ENCODE peak calls at places on chromosomes 11 and 22, in four cellular contexts. T is HepG2, C is H1, N is GM12878. K is an unnamed sample.

GRCh38 chr11:124482362-124483147 is 37.1 kb upstream of the OR8B8 start:
- DNase-seq in N (no peak), T (no peak), C (no peak), K (no peak)

GRCh38 chr11:29173660-29174062 is 843.2 kb downstream of the KCNA4 start:
- DNase-seq in C (no peak), T (peak), N (no peak), K (no peak)

GRCh38 chr11:83007909-83008580 is 63.7 kb downstream of the RAB30 start:
- DNase-seq in C (no peak), T (peak), N (no peak), K (no peak)

GRCh38 chr11:425301-425700 is 10.5 kb upstream of the SIGIRR start:
- DNase-seq in C (no peak), T (no peak), N (no peak), K (no peak)

GRCh38 chr11:67002921-67003411 is 20.0 kb upstream of the SYT12 start:
- DNase-seq in N (no peak), T (peak), C (no peak), K (no peak)

GRCh38 chr22:48711669-48712068 is 1116.0 kb downstream of the BRD1 start:
- DNase-seq in N (no peak), T (no peak), C (no peak), K (no peak)

GRCh38 chr11:62921573-62922188 is 518 bp upstream of the CHRM1 start:
- DNase-seq in T (no peak), C (no peak), N (no peak), K (no peak)

GRCh38 chr11:110123003-110123402 is 29.8 kb downstream of the ZC3H12C start:
- DNase-seq in C (no peak), T (no peak), N (no peak), K (no peak)

GRCh38 chr11:77140231-77140959 is 12.3 kb downstream of the MYO7A start:
- DNase-seq in T (no peak), N (no peak), C (peak), K (peak)

GRCh38 chr11:60786811-60787567 is 1.9 kb downstream of the MS4A10 start:
- DNase-seq in C (no peak), T (no peak), N (no peak), K (no peak)

GRCh38 chr11:68326334-68327215 is 14.2 kb downstream of the LRP5 start:
- DNase-seq in C (no peak), N (no peak), T (peak), K (no peak)

GRCh38 chr11:2387266-2387982 is 10.3 kb downstream of the CD81 start:
- DNase-seq in C (no peak), N (no peak), T (no peak), K (no peak)

GRCh38 chr11:132351050-132351449 is 980.6 kb downstream of the NTM start:
- DNase-seq in C (no peak), N (no peak), T (no peak), K (no peak)

GRCh38 chr11:103364687-103365086 is 255.5 kb downstream of the DYNC2H1 start:
- DNase-seq in T (no peak), N (no peak), C (no peak), K (no peak)

GRCh38 chr22:35619336-35620094 is 2.4 kb upstream of the MB start:
- DNase-seq in N (no peak), T (no peak), C (no peak), K (no peak)

GRCh38 chr22:27850000-27850465 is 48.5 kb upstream of the MN1 start:
- DNase-seq in T (peak), N (no peak), C (peak), K (peak)

GRCh38 chr22:37731804-37732471 is 35.1 kb downstream of the TRIOBP start:
- DNase-seq in C (no peak), T (peak), N (no peak), K (no peak)

GRCh38 chr22:47324435-47324990 is 562.1 kb downstream of the TBC1D22A start:
- DNase-seq in T (no peak), C (no peak), N (no peak), K (no peak)

GRCh38 chr11:122103366-122103765 is 12.6 kb downstream of the BLID start:
- DNase-seq in N (no peak), T (no peak), C (no peak), K (no peak)

GRCh38 chr22:37244114-37244921 is at the start of gene RAC2:
- DNase-seq in C (no peak), N (no peak), T (no peak), K (no peak)

GRCh38 chr22:44988671-44989070 is 21.1 kb downstream of the PHF21B start:
- DNase-seq in C (no peak), T (no peak), N (no peak), K (no peak)

GRCh38 chr22:19178065-19178658 is 374 bp downstream of the SLC25A1 start:
- DNase-seq in T (peak), N (no peak), C (peak), K (no peak)

GRCh38 chr11:48001438-48002021 is 21.2 kb downstream of the PTPRJ start:
- DNase-seq in N (no peak), T (no peak), C (no peak), K (no peak)

GRCh38 chr22:46512683-46513082 is 24.7 kb downstream of the CELSR1 start:
- DNase-seq in T (no peak), N (no peak), C (no peak), K (no peak)

DNA sequence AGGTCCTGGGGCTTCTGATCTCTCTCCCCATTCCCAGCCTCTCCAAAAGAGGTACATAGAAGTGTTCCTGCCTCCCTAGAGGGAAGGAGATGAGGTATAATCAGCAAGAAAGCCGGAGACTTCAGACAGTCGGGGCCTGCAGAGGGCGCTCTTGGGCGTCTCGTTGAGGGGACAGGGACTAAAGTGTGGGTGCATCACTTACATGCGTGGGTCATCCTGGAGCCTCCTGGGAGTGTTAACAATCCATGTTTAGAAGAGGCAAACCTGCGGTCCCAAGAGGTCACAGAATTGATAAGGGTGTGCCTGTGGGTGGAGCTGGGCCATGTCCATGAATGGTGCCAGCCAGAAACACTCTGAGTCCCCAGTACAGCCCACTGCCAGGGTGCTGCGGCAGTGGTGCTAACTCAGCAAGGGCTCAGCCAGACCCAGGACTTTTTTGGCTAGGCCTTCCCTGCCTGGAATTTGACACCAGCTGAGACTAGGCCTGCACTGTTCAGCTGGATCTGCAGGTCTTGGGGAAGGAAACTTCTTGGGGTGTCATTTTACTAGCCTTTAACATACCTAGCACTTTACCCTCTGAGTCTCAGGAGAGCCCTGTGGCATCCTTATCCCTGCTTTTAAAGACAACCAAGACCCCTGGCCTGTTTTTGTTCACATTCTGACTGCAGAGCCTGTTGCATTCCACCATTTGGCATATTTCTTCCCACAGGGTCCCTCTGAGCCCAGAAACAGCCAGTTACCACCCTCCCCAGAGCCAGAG is 5.5 kb downstream of the YDJC start:
- DNase-seq in N (no peak), T (no peak), C (peak), K (no peak)
- TF ChIP-seq ZNF274 in N (no peak), T (no peak), C (no peak), K (no peak)

GRCh38 chr11:46275964-46276641 is 1.4 kb upstream of the CREB3L1 start:
- DNase-seq in N (no peak), C (no peak), T (peak), K (no peak)
- TF ChIP-seq SUZ12 in N (no peak), C (no peak), T (no peak), K (no peak)

DNA sequence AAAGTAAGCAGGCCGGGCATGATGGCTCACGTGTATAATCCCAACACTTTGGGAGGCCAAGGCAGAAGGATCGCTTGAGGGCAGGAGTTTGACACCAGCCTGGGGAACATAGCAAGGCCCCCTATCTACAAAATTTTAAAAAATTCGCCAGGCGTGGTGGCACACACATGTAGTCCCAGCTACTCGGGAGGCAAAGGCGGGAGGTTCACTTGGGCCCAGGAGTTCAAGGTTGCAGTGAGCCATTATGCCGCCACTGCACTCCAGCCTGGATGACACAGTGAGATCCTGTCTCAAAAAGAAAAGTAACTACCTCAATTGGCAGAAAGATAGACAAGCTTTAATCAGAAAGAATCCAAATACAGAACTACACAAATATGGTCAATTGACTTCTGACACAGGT is 31.0 kb downstream of the CADM1 start:
- DNase-seq in N (no peak), C (no peak), T (no peak), K (no peak)
- TF ChIP-seq ZNF274 in N (no peak), C (no peak), T (no peak), K (no peak)

GRCh38 chr11:70383664-70384395 is 14.5 kb upstream of the CTTN start:
- DNase-seq in N (no peak), C (no peak), T (no peak), K (no peak)
- TF ChIP-seq SUZ12 in N (no peak), C (no peak), T (no peak), K (no peak)

DNA sequence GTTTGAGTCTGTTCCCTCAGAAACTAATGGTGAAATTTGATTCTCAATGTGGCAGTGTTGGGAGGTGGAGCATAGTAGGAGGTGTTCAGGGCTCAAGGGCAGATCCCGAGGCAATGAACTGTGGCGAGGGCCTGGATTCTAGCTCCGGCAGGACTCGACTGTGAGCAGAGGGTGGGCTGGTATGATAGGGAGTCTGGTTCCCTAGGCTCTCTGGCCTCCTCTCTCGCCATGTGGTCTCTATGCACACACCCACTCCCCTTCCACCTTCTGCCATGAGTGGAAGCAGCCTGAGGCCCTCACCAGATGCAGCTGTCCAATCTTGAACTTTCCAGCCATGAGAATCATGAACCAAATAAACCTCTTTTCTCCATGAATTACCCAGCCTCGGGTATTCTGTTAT is 32.3 kb downstream of the ATP6V1E1 start:
- DNase-seq in C (no peak), N (no peak), T (no peak), K (no peak)
- TF ChIP-seq ZNF274 in C (no peak), N (no peak), T (no peak), K (no peak)

GRCh38 chr11:15910761-15911160 is 445.6 kb downstream of the SOX6 start:
- DNase-seq in N (no peak), T (no peak), C (no peak), K (no peak)

GRCh38 chr11:15913261-15913660 is 443.1 kb downstream of the SOX6 start:
- DNase-seq in T (no peak), N (no peak), C (no peak), K (no peak)

GRCh38 chr11:15912825-15913224 is 443.5 kb downstream of the SOX6 start:
- DNase-seq in C (no peak), N (no peak), T (no peak), K (no peak)

GRCh38 chr11:15911377-15912044 is 444.8 kb downstream of the SOX6 start:
- DNase-seq in C (no peak), T (no peak), N (no peak), K (no peak)

GRCh38 chr11:15912291-15912690 is 444.1 kb downstream of the SOX6 start:
- DNase-seq in C (no peak), N (no peak), T (no peak), K (no peak)
- TF ChIP-seq SUZ12 in C (no peak), N (no peak), T (no peak), K (no peak)

GRCh38 chr11:123386746-123387510 is 43.1 kb upstream of the GRAMD1B start:
- DNase-seq in C (no peak), N (no peak), T (no peak), K (no peak)
- TF ChIP-seq ZNF274 in C (no peak), N (no peak), T (no peak), K (no peak)

DNA sequence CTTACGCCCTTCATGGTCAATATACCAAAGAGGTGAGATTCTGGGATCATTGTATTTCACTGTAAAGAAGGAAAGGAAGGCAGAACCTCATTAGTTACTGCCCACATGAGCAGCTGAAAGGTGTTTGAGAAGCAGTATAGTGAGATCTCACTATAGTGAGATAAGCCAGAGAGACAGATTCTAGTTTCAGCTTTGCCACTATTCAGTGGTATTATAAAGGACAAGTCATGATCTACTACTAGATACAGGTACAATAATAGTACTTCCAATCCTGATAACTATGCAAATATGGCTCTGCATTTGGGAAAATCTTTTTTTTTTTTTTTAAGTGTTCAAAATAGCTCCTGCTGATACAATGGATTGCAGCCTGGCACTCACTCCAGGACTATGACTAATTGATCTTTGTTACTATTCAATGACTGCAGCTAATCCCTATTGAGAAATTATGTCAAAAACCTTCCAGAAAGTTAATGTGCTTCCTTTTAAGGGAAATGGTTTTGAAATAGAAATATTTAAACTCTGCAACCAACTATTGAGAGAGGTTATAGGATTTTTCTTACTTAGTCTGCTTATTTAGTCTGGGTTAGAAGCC is 8.3 kb upstream of the DLAT start:
- DNase-seq in T (no peak), N (no peak), C (no peak), K (no peak)
- TF ChIP-seq SUZ12 in T (no peak), N (no peak), C (no peak), K (no peak)

GRCh38 chr22:40416267-40416570 is 45.8 kb downstream of the SGSM3 start:
- DNase-seq in N (no peak), C (no peak), T (no peak), K (no peak)

GRCh38 chr22:40413873-40414272 is 43.5 kb downstream of the SGSM3 start:
- DNase-seq in T (no peak), C (no peak), N (no peak), K (no peak)

GRCh38 chr22:40415531-40416266 is 45.3 kb downstream of the SGSM3 start:
- DNase-seq in T (no peak), N (no peak), C (no peak), K (no peak)

GRCh38 chr22:40414306-40414705 is 43.9 kb downstream of the SGSM3 start:
- DNase-seq in C (no peak), T (no peak), N (no peak), K (no peak)

DNA sequence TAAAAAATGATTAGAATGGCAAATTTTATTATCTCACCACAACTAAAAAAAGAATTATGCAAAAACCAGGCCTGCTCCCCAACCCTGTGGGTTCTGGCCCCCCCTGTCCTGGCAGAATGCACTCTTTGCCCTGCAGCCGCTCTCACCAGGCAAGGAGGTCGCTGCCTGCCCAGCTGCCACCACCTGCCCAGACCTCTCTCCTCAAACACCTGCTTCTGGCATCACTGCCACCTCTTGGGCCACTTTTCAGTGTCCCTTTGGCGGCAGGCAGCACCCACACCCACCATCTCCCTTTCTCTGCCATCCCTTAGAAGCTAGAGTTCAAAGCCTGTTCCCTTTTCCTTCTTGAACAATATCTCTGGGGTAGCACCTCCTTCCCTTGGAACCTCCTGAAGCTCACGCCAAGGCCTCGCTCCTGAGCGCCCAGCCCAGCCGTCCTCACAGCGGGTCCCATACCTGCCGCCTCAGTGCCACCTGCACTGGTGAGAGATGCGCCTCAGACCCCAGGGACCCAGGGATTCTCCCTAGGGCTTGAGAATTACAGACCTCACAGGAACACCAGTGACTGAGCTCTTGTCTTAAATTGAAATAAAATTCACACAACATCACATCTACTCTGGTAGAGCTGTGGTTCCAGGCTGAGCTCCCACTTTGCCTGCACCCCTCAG is 44.6 kb downstream of the SGSM3 start:
- DNase-seq in T (no peak), N (no peak), C (no peak), K (no peak)
- TF ChIP-seq ZNF274 in T (no peak), N (no peak), C (no peak), K (no peak)

GRCh38 chr22:23859201-23859600 is 1.5 kb downstream of the SLC2A11 start:
- DNase-seq in C (no peak), T (no peak), N (no peak), K (no peak)

GRCh38 chr22:23858484-23858815 is 775 bp downstream of the SLC2A11 start:
- DNase-seq in N (no peak), C (no peak), T (no peak), K (no peak)

GRCh38 chr22:23856721-23857605 is 712 bp upstream of the SLC2A11 start:
- DNase-seq in N (no peak), T (peak), C (peak), K (no peak)

GRCh38 chr22:23857606-23858483 is at the start of gene SLC2A11:
- DNase-seq in C (peak), N (peak), T (peak), K (peak)

GRCh38 chr22:23862103-23862502 is 4.4 kb downstream of the SLC2A11 start:
- DNase-seq in C (peak), T (no peak), N (no peak), K (no peak)
- TF ChIP-seq SUZ12 in C (no peak), T (no peak), N (no peak), K (no peak)